ENCODE peak calls at places on chromosomes 12 and 14, in four cellular contexts. H, K, P and G are unnamed samples.

GRCh38 chr12:57469334-57470164 is 10.0 kb downstream of the GLI1 start:
- DNase-seq in H (no peak), K (no peak), P (no peak), G (no peak)

GRCh38 chr14:75290851-75291250 is 12.2 kb downstream of the FOS start:
- DNase-seq in H (no peak), K (no peak), P (no peak), G (no peak)

GRCh38 chr14:94027566-94028449 is 1.7 kb downstream of the OTUB2 start:
- DNase-seq in H (no peak), K (peak), P (peak), G (no peak)

GRCh38 chr12:22250762-22251161 is 83.7 kb downstream of the ST8SIA1 start:
- DNase-seq in H (no peak), K (no peak), P (no peak), G (no peak)

GRCh38 chr12:124391340-124392261 is 96.7 kb downstream of the RFLNA start:
- DNase-seq in H (peak), K (no peak), P (peak), G (peak)

GRCh38 chr12:120317258-120318105 is 10.1 kb downstream of the PLA2G1B start:
- DNase-seq in H (peak), K (peak), P (peak), G (peak)

GRCh38 chr14:105894978-105895881 is 368.8 kb downstream of the TMEM121 start:
- DNase-seq in H (no peak), K (no peak), P (no peak), G (no peak)

GRCh38 chr12:14373202-14373601 is 7.7 kb downstream of the ATF7IP start:
- DNase-seq in H (peak), K (peak), P (peak), G (no peak)

GRCh38 chr14:103118663-103119404 is 4.4 kb upstream of the TNFAIP2 start:
- DNase-seq in H (no peak), K (no peak), P (no peak), G (peak)

GRCh38 chr14:85852900-85853299 is 323.0 kb downstream of the FLRT2 start:
- DNase-seq in H (no peak), K (no peak), P (no peak), G (no peak)
- H3K9ac ChIP-seq in H (no peak), K (no peak), P (no peak), G (no peak)

DNA sequence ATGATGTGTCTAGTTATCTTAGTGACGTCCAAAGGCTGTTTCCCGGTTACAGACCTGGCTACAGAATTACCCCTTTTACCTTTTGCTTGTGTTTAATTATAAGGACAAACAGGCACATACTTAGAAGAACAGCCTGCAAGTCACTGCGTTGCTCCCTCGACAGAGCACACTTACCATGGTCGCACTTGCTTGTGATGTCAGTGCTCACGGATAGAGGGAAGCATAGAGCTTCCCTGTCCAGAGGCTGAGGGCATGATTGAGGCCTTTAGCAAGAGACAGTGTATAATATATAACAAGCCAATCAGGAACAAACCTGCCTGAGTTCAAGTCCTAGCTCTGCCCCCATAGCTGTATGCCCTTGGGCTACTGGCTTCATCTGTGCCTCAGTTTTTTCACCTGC is 73.2 kb upstream of the SCN8A start:
- DNase-seq in H (no peak), K (no peak), P (no peak), G (no peak)
- TF ChIP-seq CTCF in H (no peak), K (no peak), P (no peak), G (no peak)

GRCh38 chr12:4273651-4274395 is at the start of gene CCND2:
- DNase-seq in H (peak), K (peak), P (no peak), G (peak)
- H3K9ac ChIP-seq in H (peak), K (peak), P (no peak), G (peak)

DNA sequence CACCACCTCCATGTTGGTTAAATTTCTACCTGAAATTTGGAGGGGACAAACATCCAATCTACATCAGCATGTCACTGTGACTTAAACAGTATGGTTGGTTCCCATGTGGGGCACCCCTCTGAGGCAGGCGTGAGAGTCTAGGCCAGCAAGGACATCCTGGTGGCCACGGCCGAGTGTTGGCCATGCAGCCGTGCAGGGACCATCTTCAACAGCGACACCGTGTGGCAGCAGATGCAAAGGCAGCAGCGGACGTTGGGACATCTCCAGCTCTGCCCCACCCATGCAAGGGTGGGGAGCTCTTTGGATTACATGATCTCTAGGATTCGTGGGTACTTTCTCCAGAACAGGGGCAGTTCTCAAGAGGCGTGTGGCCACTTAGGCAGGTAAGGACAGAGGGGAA is 49.8 kb downstream of the NOC4L start:
- DNase-seq in H (no peak), K (no peak), P (no peak), G (no peak)
- TF ChIP-seq CTCF in H (no peak), K (peak), P (peak), G (no peak)

GRCh38 chr12:63864456-63864709 is 19.9 kb downstream of the SRGAP1 start:
- DNase-seq in H (no peak), K (no peak), P (no peak), G (no peak)

GRCh38 chr12:63862187-63863107 is 17.9 kb downstream of the SRGAP1 start:
- DNase-seq in H (peak), K (peak), P (peak), G (peak)

GRCh38 chr12:63867026-63867425 is 22.5 kb downstream of the SRGAP1 start:
- DNase-seq in H (no peak), K (no peak), P (no peak), G (no peak)

GRCh38 chr12:63863658-63864455 is 19.4 kb downstream of the SRGAP1 start:
- DNase-seq in H (no peak), K (no peak), P (peak), G (no peak)

DNA sequence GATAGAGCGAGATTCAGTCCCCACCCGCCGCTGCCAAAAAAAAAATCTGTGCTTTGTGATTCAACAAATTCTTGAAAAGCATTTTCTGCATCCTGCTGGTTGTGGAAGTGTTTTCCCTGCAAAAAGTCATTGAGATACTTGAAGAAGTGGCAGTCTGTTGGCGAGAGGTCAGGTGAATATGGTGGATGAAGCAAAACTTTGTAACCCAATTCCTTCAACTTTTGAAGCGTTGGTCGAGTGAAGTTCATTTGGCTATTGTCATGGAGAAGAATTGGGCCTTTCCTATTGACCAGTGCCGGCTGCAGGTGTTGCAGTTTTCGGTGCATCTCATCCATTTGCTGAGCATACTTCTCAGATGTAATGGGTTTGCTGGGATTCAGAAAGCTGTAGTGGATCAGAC is 20.9 kb downstream of the SRGAP1 start:
- DNase-seq in H (no peak), K (no peak), P (no peak), G (no peak)
- H3K9ac ChIP-seq in H (no peak), K (no peak), P (no peak), G (no peak)

GRCh38 chr12:33944703-33945437 is 77.4 kb upstream of the ALG10 start:
- DNase-seq in H (no peak), K (no peak), P (peak), G (no peak)

GRCh38 chr12:33945438-33945784 is 76.9 kb upstream of the ALG10 start:
- DNase-seq in H (no peak), K (no peak), P (no peak), G (no peak)

DNA sequence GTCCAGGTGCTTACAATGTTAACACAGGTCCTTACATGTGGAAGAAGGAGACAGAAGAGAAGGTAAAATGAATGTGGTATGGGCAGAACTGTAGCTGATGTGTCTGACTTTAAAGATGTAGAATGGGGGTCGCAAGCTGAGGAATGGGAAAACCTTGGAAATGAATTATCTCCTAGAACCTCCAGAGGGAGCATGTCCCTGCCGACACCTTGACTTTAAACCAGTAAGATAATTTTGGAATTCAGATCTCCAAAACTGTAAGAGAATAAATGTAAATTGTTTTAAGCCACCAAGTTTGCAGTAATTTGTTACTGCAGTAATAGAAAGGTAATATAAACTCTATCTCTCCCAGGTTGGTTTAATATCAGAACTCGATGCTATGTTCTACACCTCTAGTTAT is 80.1 kb upstream of the ALG10 start:
- DNase-seq in H (no peak), K (no peak), P (peak), G (no peak)
- TF ChIP-seq CTCF in H (no peak), K (peak), P (peak), G (no peak)

DNA sequence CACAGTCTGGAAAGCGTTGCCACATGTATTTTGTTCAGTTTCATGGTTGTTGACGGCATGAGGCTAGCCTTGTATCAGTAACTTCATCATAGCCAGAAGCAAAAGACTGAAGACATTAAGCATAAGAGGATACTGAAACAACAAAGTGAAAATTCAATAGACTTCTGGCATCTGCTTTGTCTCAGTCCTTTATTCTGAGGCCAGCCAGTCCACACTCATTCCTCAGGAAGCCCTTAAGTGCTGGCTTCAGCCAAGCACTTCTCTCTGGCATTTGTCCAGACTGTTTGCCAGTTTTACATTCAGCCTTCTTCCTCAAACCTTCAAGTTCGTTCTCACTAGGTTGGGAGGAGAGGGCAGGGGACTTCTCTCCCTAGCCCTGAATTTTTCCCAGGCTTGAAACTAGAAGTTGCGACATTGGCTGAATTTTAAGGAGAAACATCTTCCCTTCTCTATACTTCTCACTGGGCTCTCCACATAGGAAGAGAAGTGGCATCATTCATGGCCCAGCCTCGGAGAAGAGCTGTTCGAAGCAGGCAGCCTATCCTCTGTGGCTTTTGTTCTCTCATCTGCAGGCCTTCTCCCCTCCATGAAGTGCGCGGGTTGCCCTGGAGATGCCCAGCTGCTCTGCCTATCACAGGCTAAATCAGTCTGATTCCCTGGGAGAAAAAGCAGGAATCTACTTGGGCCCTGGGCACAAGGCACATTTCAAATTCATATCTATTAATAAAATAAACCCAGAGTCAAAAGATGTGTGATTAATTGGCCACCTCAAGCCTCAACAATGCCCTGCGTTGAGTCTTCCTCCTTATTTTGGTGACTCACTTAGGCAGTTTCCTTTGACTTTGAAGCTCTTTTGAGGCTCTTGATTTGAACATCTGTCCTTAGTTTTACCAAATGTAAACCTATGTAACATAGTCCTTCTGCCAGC is 130.9 kb upstream of the PLEKHA5 start:
- DNase-seq in H (peak), K (peak), P (peak), G (no peak)
- H3K9ac ChIP-seq in H (no peak), K (peak), P (no peak), G (no peak)

GRCh38 chr14:100022772-100023451 is 42.3 kb upstream of the EVL start:
- DNase-seq in H (peak), K (no peak), P (no peak), G (no peak)

GRCh38 chr14:100027771-100028490 is 37.3 kb upstream of the EVL start:
- DNase-seq in H (peak), K (no peak), P (no peak), G (no peak)

GRCh38 chr14:100020623-100021022 is 44.6 kb upstream of the EVL start:
- DNase-seq in H (no peak), K (no peak), P (no peak), G (no peak)

GRCh38 chr14:100028990-100029677 is 36.1 kb upstream of the EVL start:
- DNase-seq in H (peak), K (no peak), P (peak), G (no peak)

DNA sequence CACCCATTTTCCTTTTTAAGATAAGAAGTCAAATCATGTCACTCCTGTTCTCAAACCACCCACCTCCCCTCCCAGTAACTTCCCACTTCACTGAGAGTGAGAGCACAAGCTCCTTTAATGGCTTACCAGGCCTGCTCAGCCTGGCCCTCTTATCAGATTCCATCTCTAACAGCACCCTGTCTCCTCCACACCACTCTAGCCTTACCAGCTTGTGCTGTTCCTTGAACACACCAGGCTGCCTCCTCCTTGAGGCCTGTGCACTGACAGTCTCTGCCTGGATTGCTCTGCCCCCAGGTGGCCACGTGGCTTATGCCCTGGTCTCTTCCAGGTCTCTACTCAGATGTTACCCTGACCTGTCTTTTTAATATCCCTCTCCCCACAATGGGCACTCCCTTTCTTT is 40.1 kb upstream of the EVL start:
- DNase-seq in H (peak), K (peak), P (peak), G (peak)
- TF ChIP-seq CTCF in H (peak), K (peak), P (peak), G (peak)